ENCODE peak calls at places on chromosome 10, in seven cellular contexts. One of them, this sample, is unnamed.

GRCh38 chr10:7523656-7524055 is 112.8 kb upstream of the SFMBT2 start:
- DNase-seq in esophagus squamous epithelium: no peak
- DNase-seq in left ventricle myocardium inferior: no peak
- DNase-seq in H54: no peak
- DNase-seq in GM03348: no peak
- DNase-seq in GM23248: no peak
- DNase-seq in central memory CD4-positive, alpha-beta T cell: no peak
- DNase-seq in this sample: no peak

GRCh38 chr10:32049113-32049512 is 7.1 kb downstream of the KIF5B start:
- DNase-seq in central memory CD4-positive, alpha-beta T cell: no peak
- DNase-seq in H54: no peak
- DNase-seq in GM03348: peak; percentile 22
- DNase-seq in left ventricle myocardium inferior: no peak
- DNase-seq in esophagus squamous epithelium: no peak
- DNase-seq in GM23248: peak; percentile 65
- DNase-seq in this sample: no peak

GRCh38 chr10:62048919-62049636 is 147.6 kb downstream of the ARID5B start:
- DNase-seq in esophagus squamous epithelium: peak; percentile 25
- DNase-seq in GM23248: peak; percentile 100
- DNase-seq in central memory CD4-positive, alpha-beta T cell: peak; percentile 47
- DNase-seq in H54: peak; percentile 74
- DNase-seq in GM03348: peak; percentile 89
- DNase-seq in left ventricle myocardium inferior: peak; percentile 82
- DNase-seq in this sample: peak; percentile 70

GRCh38 chr10:113091921-113092320 is 141.9 kb downstream of the TCF7L2 start:
- DNase-seq in GM03348: no peak
- DNase-seq in esophagus squamous epithelium: no peak
- DNase-seq in central memory CD4-positive, alpha-beta T cell: no peak
- DNase-seq in GM23248: no peak
- DNase-seq in H54: no peak
- DNase-seq in left ventricle myocardium inferior: no peak
- DNase-seq in this sample: no peak

GRCh38 chr10:95260909-95261552 is 29.8 kb downstream of the PDLIM1 start:
- DNase-seq in GM23248: peak; percentile 77
- DNase-seq in GM03348: peak; percentile 63
- DNase-seq in esophagus squamous epithelium: no peak
- DNase-seq in central memory CD4-positive, alpha-beta T cell: no peak
- DNase-seq in H54: peak; percentile 57
- DNase-seq in left ventricle myocardium inferior: no peak
- DNase-seq in this sample: no peak

GRCh38 chr10:124217906-124218769 is 124.7 kb upstream of the CHST15 start:
- DNase-seq in left ventricle myocardium inferior: no peak
- DNase-seq in central memory CD4-positive, alpha-beta T cell: no peak
- DNase-seq in GM03348: no peak
- DNase-seq in H54: no peak
- DNase-seq in GM23248: no peak
- DNase-seq in esophagus squamous epithelium: no peak
- DNase-seq in this sample: no peak

GRCh38 chr10:124058346-124059003 is 34.9 kb downstream of the CHST15 start:
- DNase-seq in esophagus squamous epithelium: no peak
- DNase-seq in GM03348: no peak
- DNase-seq in left ventricle myocardium inferior: no peak
- DNase-seq in central memory CD4-positive, alpha-beta T cell: no peak
- DNase-seq in H54: no peak
- DNase-seq in GM23248: no peak
- DNase-seq in this sample: no peak

GRCh38 chr10:69738071-69738470 is 63.6 kb upstream of the COL13A1 start:
- DNase-seq in GM23248: no peak
- DNase-seq in left ventricle myocardium inferior: no peak
- DNase-seq in H54: no peak
- DNase-seq in esophagus squamous epithelium: no peak
- DNase-seq in GM03348: no peak
- DNase-seq in central memory CD4-positive, alpha-beta T cell: no peak
- DNase-seq in this sample: no peak

GRCh38 chr10:95650232-95650631 is 6.3 kb downstream of the ALDH18A1 start:
- DNase-seq in GM03348: no peak
- DNase-seq in esophagus squamous epithelium: no peak
- DNase-seq in central memory CD4-positive, alpha-beta T cell: no peak
- DNase-seq in GM23248: no peak
- DNase-seq in H54: no peak
- DNase-seq in left ventricle myocardium inferior: no peak
- DNase-seq in this sample: no peak

GRCh38 chr10:63866747-63867140 is 345.5 kb downstream of the REEP3 start:
- DNase-seq in central memory CD4-positive, alpha-beta T cell: no peak
- DNase-seq in H54: peak; percentile 30
- DNase-seq in left ventricle myocardium inferior: no peak
- DNase-seq in GM23248: peak; percentile 49
- DNase-seq in esophagus squamous epithelium: no peak
- DNase-seq in GM03348: peak; percentile 24
- DNase-seq in this sample: peak; percentile 18

GRCh38 chr10:71621783-71622526 is 97.6 kb downstream of the C10orf105 start:
- DNase-seq in GM23248: peak; percentile 71
- DNase-seq in H54: peak; percentile 89
- DNase-seq in central memory CD4-positive, alpha-beta T cell: no peak
- DNase-seq in GM03348: peak; percentile 53
- DNase-seq in esophagus squamous epithelium: no peak
- DNase-seq in left ventricle myocardium inferior: no peak
- DNase-seq in this sample: peak; percentile 61

GRCh38 chr10:3272300-3272699 is 99.7 kb upstream of the PITRM1 start:
- DNase-seq in GM03348: no peak
- DNase-seq in H54: no peak
- DNase-seq in left ventricle myocardium inferior: no peak
- DNase-seq in central memory CD4-positive, alpha-beta T cell: no peak
- DNase-seq in esophagus squamous epithelium: no peak
- DNase-seq in GM23248: no peak
- DNase-seq in this sample: no peak

GRCh38 chr10:1403508-1404230 is 333.7 kb downstream of the ADARB2 start:
- DNase-seq in H54: no peak
- DNase-seq in esophagus squamous epithelium: no peak
- DNase-seq in central memory CD4-positive, alpha-beta T cell: no peak
- DNase-seq in GM23248: no peak
- DNase-seq in GM03348: no peak
- DNase-seq in left ventricle myocardium inferior: no peak
- DNase-seq in this sample: no peak

GRCh38 chr10:49332333-49332732 is 33.4 kb downstream of the C10orf71 start:
- DNase-seq in H54: no peak
- DNase-seq in GM23248: no peak
- DNase-seq in left ventricle myocardium inferior: no peak
- DNase-seq in central memory CD4-positive, alpha-beta T cell: no peak
- DNase-seq in esophagus squamous epithelium: no peak
- DNase-seq in GM03348: no peak
- DNase-seq in this sample: no peak

GRCh38 chr10:7343040-7343439 is 67.8 kb downstream of the SFMBT2 start:
- DNase-seq in H54: no peak
- DNase-seq in GM03348: no peak
- DNase-seq in left ventricle myocardium inferior: no peak
- DNase-seq in esophagus squamous epithelium: no peak
- DNase-seq in central memory CD4-positive, alpha-beta T cell: no peak
- DNase-seq in GM23248: no peak
- DNase-seq in this sample: no peak

GRCh38 chr10:24866615-24867583 is 85.5 kb downstream of the PRTFDC1 start:
- DNase-seq in esophagus squamous epithelium: no peak
- DNase-seq in central memory CD4-positive, alpha-beta T cell: no peak
- DNase-seq in GM03348: peak; percentile 55
- DNase-seq in left ventricle myocardium inferior: peak; percentile 72
- DNase-seq in H54: peak; percentile 35
- DNase-seq in GM23248: peak; percentile 92
- DNase-seq in this sample: no peak

GRCh38 chr10:62684911-62685310 is 119.6 kb upstream of the ADO start:
- DNase-seq in left ventricle myocardium inferior: no peak
- DNase-seq in esophagus squamous epithelium: no peak
- DNase-seq in GM03348: no peak
- DNase-seq in H54: no peak
- DNase-seq in central memory CD4-positive, alpha-beta T cell: no peak
- DNase-seq in GM23248: no peak
- DNase-seq in this sample: no peak

GRCh38 chr10:70232155-70232858 is 922 bp downstream of the PPA1 start:
- DNase-seq in esophagus squamous epithelium: no peak
- DNase-seq in H54: peak; percentile 54
- DNase-seq in GM03348: peak; percentile 33
- DNase-seq in left ventricle myocardium inferior: peak; percentile 31
- DNase-seq in central memory CD4-positive, alpha-beta T cell: peak; percentile 49
- DNase-seq in GM23248: peak; percentile 71
- DNase-seq in this sample: peak; percentile 55

GRCh38 chr10:34334908-34335307 is 480.2 kb downstream of the PARD3 start:
- DNase-seq in GM03348: no peak
- DNase-seq in GM23248: no peak
- DNase-seq in central memory CD4-positive, alpha-beta T cell: no peak
- DNase-seq in H54: no peak
- DNase-seq in esophagus squamous epithelium: no peak
- DNase-seq in left ventricle myocardium inferior: no peak
- DNase-seq in this sample: no peak

GRCh38 chr10:126504051-126504760 is 115.9 kb upstream of the ADAM12 start:
- DNase-seq in GM23248: peak; percentile 77
- DNase-seq in GM03348: peak; percentile 83
- DNase-seq in central memory CD4-positive, alpha-beta T cell: peak; percentile 17
- DNase-seq in left ventricle myocardium inferior: peak; percentile 16
- DNase-seq in esophagus squamous epithelium: no peak
- DNase-seq in H54: peak; percentile 32
- DNase-seq in this sample: peak; percentile 32

GRCh38 chr10:6036861-6037321 is 25.3 kb downstream of the IL2RA start:
- DNase-seq in esophagus squamous epithelium: no peak
- DNase-seq in GM03348: no peak
- DNase-seq in GM23248: no peak
- DNase-seq in left ventricle myocardium inferior: no peak
- DNase-seq in H54: no peak
- DNase-seq in central memory CD4-positive, alpha-beta T cell: peak; percentile 57
- DNase-seq in this sample: no peak

GRCh38 chr10:5538446-5538845 is 13.7 kb downstream of the CALML3 start:
- DNase-seq in left ventricle myocardium inferior: no peak
- DNase-seq in GM23248: peak; percentile 48
- DNase-seq in GM03348: peak; percentile 56
- DNase-seq in esophagus squamous epithelium: no peak
- DNase-seq in central memory CD4-positive, alpha-beta T cell: no peak
- DNase-seq in H54: peak; percentile 25
- DNase-seq in this sample: no peak

GRCh38 chr10:43417950-43418768 is 9.2 kb upstream of the HNRNPF start:
- DNase-seq in central memory CD4-positive, alpha-beta T cell: peak; percentile 50
- DNase-seq in left ventricle myocardium inferior: no peak
- DNase-seq in GM23248: no peak
- DNase-seq in H54: no peak
- DNase-seq in GM03348: no peak
- DNase-seq in esophagus squamous epithelium: no peak
- DNase-seq in this sample: no peak

GRCh38 chr10:127872871-127873600 is 19.7 kb downstream of the CLRN3 start:
- DNase-seq in GM23248: no peak
- DNase-seq in central memory CD4-positive, alpha-beta T cell: no peak
- DNase-seq in esophagus squamous epithelium: no peak
- DNase-seq in left ventricle myocardium inferior: no peak
- DNase-seq in GM03348: no peak
- DNase-seq in H54: no peak
- DNase-seq in this sample: peak; percentile 50

GRCh38 chr10:17713758-17714157 is 38.2 kb upstream of the TMEM236 start:
- DNase-seq in esophagus squamous epithelium: no peak
- DNase-seq in left ventricle myocardium inferior: no peak
- DNase-seq in GM23248: no peak
- DNase-seq in central memory CD4-positive, alpha-beta T cell: no peak
- DNase-seq in GM03348: no peak
- DNase-seq in H54: no peak
- DNase-seq in this sample: no peak

GRCh38 chr10:86654411-86655172 is at the start of gene OPN4:
- DNase-seq in GM03348: no peak
- DNase-seq in left ventricle myocardium inferior: no peak
- DNase-seq in GM23248: no peak
- DNase-seq in H54: peak; percentile 90
- DNase-seq in esophagus squamous epithelium: no peak
- DNase-seq in central memory CD4-positive, alpha-beta T cell: no peak
- DNase-seq in this sample: no peak

GRCh38 chr10:72487521-72487920 is 132.8 kb upstream of the DNAJB12 start:
- DNase-seq in left ventricle myocardium inferior: no peak
- DNase-seq in GM23248: no peak
- DNase-seq in H54: no peak
- DNase-seq in esophagus squamous epithelium: no peak
- DNase-seq in GM03348: no peak
- DNase-seq in central memory CD4-positive, alpha-beta T cell: no peak
- DNase-seq in this sample: no peak

GRCh38 chr10:7408494-7409044 is 2.3 kb downstream of the SFMBT2 start:
- DNase-seq in GM23248: peak; percentile 56
- DNase-seq in esophagus squamous epithelium: no peak
- DNase-seq in left ventricle myocardium inferior: peak; percentile 75
- DNase-seq in GM03348: peak; percentile 66
- DNase-seq in central memory CD4-positive, alpha-beta T cell: peak; percentile 20
- DNase-seq in H54: no peak
- DNase-seq in this sample: peak; percentile 54

GRCh38 chr10:125057158-125058001 is 103.0 kb downstream of the CTBP2 start:
- DNase-seq in central memory CD4-positive, alpha-beta T cell: no peak
- DNase-seq in GM23248: peak; percentile 85
- DNase-seq in left ventricle myocardium inferior: peak; percentile 61
- DNase-seq in GM03348: peak; percentile 88
- DNase-seq in H54: no peak
- DNase-seq in esophagus squamous epithelium: no peak
- DNase-seq in this sample: no peak

GRCh38 chr10:122062831-122063674 is 74.1 kb downstream of the TACC2 start:
- DNase-seq in H54: peak; percentile 61
- DNase-seq in esophagus squamous epithelium: no peak
- DNase-seq in central memory CD4-positive, alpha-beta T cell: no peak
- DNase-seq in GM23248: peak; percentile 95
- DNase-seq in GM03348: peak; percentile 92
- DNase-seq in left ventricle myocardium inferior: peak; percentile 85
- DNase-seq in this sample: peak; percentile 79

GRCh38 chr10:4941540-4942330 is 21.5 kb upstream of the AKR1C1 start:
- DNase-seq in left ventricle myocardium inferior: no peak
- DNase-seq in GM03348: no peak
- DNase-seq in GM23248: peak; percentile 38
- DNase-seq in central memory CD4-positive, alpha-beta T cell: no peak
- DNase-seq in esophagus squamous epithelium: no peak
- DNase-seq in H54: no peak
- DNase-seq in this sample: no peak